ENCODE peak calls at places on chromosomes 6 and 20, in four cellular contexts. S is HCT116, P is HepG2, O is K562. D is an unnamed sample.

GRCh38 chr6:22098623-22099022 is 198.2 kb downstream of the PRL start:
- DNase-seq in S (no peak), O (no peak), P (no peak), D (no peak)

GRCh38 chr6:36957773-36958271 is 3.3 kb downstream of the PI16 start:
- DNase-seq in O (no peak), S (no peak), P (no peak), D (no peak)

GRCh38 chr6:118146584-118146983 is 239.5 kb downstream of the SLC35F1 start:
- DNase-seq in O (no peak), S (no peak), P (no peak), D (no peak)

GRCh38 chr20:35179292-35180212 is 7.7 kb downstream of the PROCR start:
- DNase-seq in S (no peak), O (no peak), P (no peak), D (no peak)

GRCh38 chr20:21701171-21701876 is 4.1 kb upstream of the PAX1 start:
- DNase-seq in P (no peak), S (no peak), O (no peak), D (no peak)

GRCh38 chr6:7868926-7869325 is 41.7 kb downstream of the TXNDC5 start:
- DNase-seq in P (no peak), O (no peak), S (no peak), D (no peak)

GRCh38 chr6:99905209-99906106 is 88.6 kb downstream of the MCHR2 start:
- DNase-seq in S (peak; percentile 60), O (peak; percentile 32), P (peak; percentile 46), D (peak; percentile 5)

GRCh38 chr6:113361014-113361645 is 496.0 kb upstream of the MARCKS start:
- DNase-seq in O (no peak), S (peak; percentile 66), P (peak; percentile 82), D (no peak)

GRCh38 chr6:71254323-71254722 is 34.3 kb upstream of the OGFRL1 start:
- DNase-seq in P (no peak), S (no peak), O (no peak), D (no peak)

GRCh38 chr6:113630365-113630737 is 226.8 kb upstream of the MARCKS start:
- DNase-seq in S (no peak), P (no peak), O (no peak), D (no peak)

GRCh38 chr20:53788253-53789022 is 194.8 kb upstream of the ZNF217 start:
- DNase-seq in S (no peak), O (no peak), P (no peak), D (no peak)

GRCh38 chr6:136347847-136348246 is 58.2 kb upstream of the BCLAF1 start:
- DNase-seq in S (no peak), O (no peak), P (no peak), D (no peak)

GRCh38 chr20:1327827-1328679 is 886 bp downstream of the SDCBP2 start:
- DNase-seq in O (no peak), S (no peak), P (peak; percentile 79), D (no peak)

GRCh38 chr6:47242483-47243386 is 67.0 kb downstream of the TNFRSF21 start:
- DNase-seq in P (no peak), O (peak; percentile 93), S (peak; percentile 69), D (no peak)

GRCh38 chr20:3471397-3472021 is 691 bp downstream of the ATRN start:
- DNase-seq in S (no peak), O (peak; percentile 13), P (no peak), D (no peak)

GRCh38 chr20:61448396-61448795 is 196.3 kb downstream of the CDH4 start:
- DNase-seq in S (no peak), O (no peak), P (no peak), D (no peak)

GRCh38 chr20:53224851-53225250 is 252.7 kb downstream of the TSHZ2 start:
- DNase-seq in O (no peak), S (no peak), P (no peak), D (no peak)

DNA sequence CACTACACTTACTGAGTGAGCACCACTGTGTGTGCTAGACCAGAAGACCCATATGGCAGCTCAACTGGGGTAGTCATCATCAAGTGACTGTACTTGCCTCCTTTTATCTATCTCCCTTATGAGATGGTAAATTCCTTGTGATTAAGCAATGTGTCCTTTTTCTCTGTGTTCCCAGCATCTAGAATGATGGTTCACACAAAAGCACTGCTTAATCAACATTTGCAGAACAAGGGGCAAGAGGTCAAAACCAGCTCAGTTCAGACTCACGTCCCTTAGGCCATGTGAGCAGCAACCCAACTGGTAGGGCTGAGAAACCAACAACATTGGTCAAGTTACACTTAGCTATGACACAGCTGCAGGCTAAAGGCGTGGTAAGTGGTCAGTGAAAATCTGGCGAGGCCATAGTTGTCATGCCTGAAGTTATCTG is 10.0 kb downstream of the TRAM2 start:
- DNase-seq in S (no peak), P (peak; percentile 58), O (no peak), D (no peak)
- TF ChIP-seq FOSL1 in S (no peak), P (no peak), O (no peak), D (no peak)

GRCh38 chr6:32666420-32667300 is at the start of gene HLA-DQB1:
- DNase-seq in O (no peak), S (peak; percentile 75), P (peak; percentile 22), D (no peak)
- TF ChIP-seq FOSL1 in O (no peak), S (no peak), P (no peak), D (no peak)

DNA sequence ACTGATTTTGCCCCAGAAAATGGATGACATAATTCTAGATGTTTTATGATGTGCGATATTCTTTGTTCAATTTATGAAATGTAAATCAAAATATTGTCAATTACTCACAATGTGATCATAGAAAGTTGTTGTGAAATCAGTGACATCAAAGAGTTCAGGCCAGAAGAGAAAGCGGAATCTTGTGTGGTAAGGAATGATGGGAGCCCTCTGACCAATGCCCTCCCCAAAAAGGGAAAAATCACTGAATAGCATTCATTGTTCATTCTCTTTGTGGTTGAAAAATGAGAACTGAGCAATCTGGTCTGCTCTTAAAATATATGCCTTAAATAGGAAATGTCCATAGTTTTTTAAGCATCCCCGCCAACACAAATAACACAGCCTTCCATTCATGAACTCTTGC is 247.1 kb upstream of the GRIK2 start:
- DNase-seq in O (no peak), S (peak; percentile 27), P (no peak), D (no peak)
- TF ChIP-seq FOSL1 in O (no peak), S (no peak), P (no peak), D (no peak)

DNA sequence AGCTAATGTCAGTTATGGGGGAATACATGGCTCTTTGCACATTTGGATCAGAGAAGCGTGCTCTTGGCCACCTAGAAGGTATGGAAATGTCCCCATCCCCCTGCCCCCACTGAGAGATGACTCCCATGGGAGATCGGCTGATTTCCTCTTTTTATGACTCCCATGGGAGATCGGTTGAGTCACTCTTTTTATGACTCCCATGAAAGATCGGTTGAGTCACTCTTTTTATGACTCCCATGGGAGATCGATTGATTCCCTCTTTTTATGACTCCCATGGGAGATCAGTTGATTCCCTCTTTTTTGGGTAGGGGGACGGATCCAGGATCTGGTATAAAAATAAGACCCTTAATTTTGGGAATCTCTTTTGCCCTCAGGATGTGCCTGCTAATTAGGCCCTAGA is 10.3 kb upstream of the TAAR9 start:
- DNase-seq in O (no peak), S (peak; percentile 83), P (no peak), D (no peak)
- TF ChIP-seq FOSL1 in O (peak; percentile 65), S (peak; percentile 99), P (no peak), D (no peak)

GRCh38 chr6:31575335-31575901 is at the start of gene TNF:
- DNase-seq in O (no peak), P (no peak), S (no peak), D (no peak)
- TF ChIP-seq FOSL1 in O (no peak), P (no peak), S (no peak), D (no peak)

GRCh38 chr20:15100506-15101160 is 763.2 kb upstream of the FLRT3 start:
- DNase-seq in P (no peak), O (no peak), S (no peak), D (no peak)

GRCh38 chr20:15098351-15098750 is 760.9 kb upstream of the FLRT3 start:
- DNase-seq in P (no peak), S (no peak), O (no peak), D (no peak)

GRCh38 chr20:15099130-15099529 is 761.7 kb upstream of the FLRT3 start:
- DNase-seq in O (no peak), P (no peak), S (no peak), D (no peak)
- TF ChIP-seq FOSL1 in O (no peak), P (no peak), S (no peak), D (no peak)

D was measured in H1.